ENCODE peak calls at places on chromosomes 5 and 9, in ten cellular contexts. Q is substantia nigra; O is RCC 7860; V is SJCRH30; U is heart left ventricle; B is A172; F is NCI-H1105 treated with DMSO at 0.1 percent for 48 hours; X is DMS53; T is stimulated activated CD4-positive, alpha-beta T cell treated with anti-CD3 and anti-CD28 coated beads, Interleukin-15, amount 100 ng/mL, for 1 hour; G is NCI-H1694 treated with DMSO at 0.1 percent for 48 hours. D is an unnamed sample.

GRCh38 chr5:134141346-134142050 is 27.0 kb downstream of the TCF7 start:
- DNase-seq in Q (no peak), O (no peak), V (no peak), U (no peak), B (no peak), F (no peak), X (no peak), T (no peak), G (no peak), D (peak)

GRCh38 chr5:177369913-177370487 is 12.3 kb downstream of the RGS14 start:
- DNase-seq in Q (no peak), O (no peak), V (no peak), U (no peak), B (no peak), F (no peak), X (no peak), T (no peak), G (no peak), D (no peak)

GRCh38 chr5:22764736-22765135 is 88.4 kb downstream of the CDH12 start:
- DNase-seq in Q (no peak), O (no peak), V (no peak), U (no peak), B (no peak), F (no peak), X (no peak), T (no peak), G (no peak), D (no peak)

GRCh38 chr5:1515921-1516571 is 7.7 kb downstream of the LPCAT1 start:
- DNase-seq in Q (no peak), O (peak), V (no peak), U (peak), B (peak), F (no peak), X (peak), T (no peak), G (no peak), D (no peak)

GRCh38 chr5:127206320-127207113 is 84.1 kb upstream of the MEGF10 start:
- DNase-seq in Q (no peak), O (peak), V (peak), U (no peak), B (peak), F (no peak), X (peak), T (no peak), G (no peak), D (no peak)

GRCh38 chr5:172505403-172505759 is 51.1 kb upstream of the SH3PXD2B start:
- DNase-seq in Q (no peak), O (no peak), V (no peak), U (peak), B (no peak), F (no peak), X (no peak), T (no peak), G (no peak), D (no peak)

GRCh38 chr5:168976311-168976893 is 324.5 kb downstream of the SLIT3 start:
- DNase-seq in Q (no peak), O (peak), V (no peak), U (no peak), B (no peak), F (no peak), X (no peak), T (no peak), G (peak), D (no peak)

GRCh38 chr9:98727428-98727827 is 18.7 kb upstream of the GABBR2 start:
- DNase-seq in Q (no peak), O (no peak), V (no peak), U (no peak), B (no peak), F (no peak), X (no peak), T (no peak), G (no peak), D (no peak)

GRCh38 chr9:89646189-89646588 is 41.4 kb downstream of the GADD45G start:
- DNase-seq in Q (no peak), O (no peak), V (no peak), U (no peak), B (no peak), F (no peak), X (no peak), T (no peak), G (no peak), D (no peak)

GRCh38 chr5:142600092-142600491 is 85.8 kb downstream of the FGF1 start:
- DNase-seq in Q (no peak), O (no peak), V (no peak), U (no peak), B (no peak), F (no peak), X (no peak), T (no peak), G (no peak), D (no peak)

GRCh38 chr9:33464045-33464636 is 9.6 kb downstream of the NOL6 start:
- DNase-seq in Q (no peak), O (no peak), V (no peak), U (no peak), B (no peak), F (no peak), X (no peak), T (no peak), G (no peak), D (no peak)

GRCh38 chr5:132438931-132439330 is 51.6 kb downstream of the IRF1 start:
- DNase-seq in Q (no peak), O (no peak), V (no peak), U (no peak), B (no peak), F (no peak), X (no peak), T (no peak), G (no peak), D (no peak)

D was measured in activated CD4-positive, alpha-beta T cell treated with anti-CD3 and anti-CD28 coated beads, Interleukin-2, amount 10 ng/mL, durations not matched to agents 7 days and 5 days.